ENCODE peak calls at places on chromosomes 16 and 17, in eight cellular contexts. L, C, A, X, D, P, V and R are unnamed samples.

GRCh38 chr17:652310-652709 is 62.3 kb downstream of the VPS53 start:
- DNase-seq in L (peak; percentile 8), C (peak; percentile 91), A (no peak), X (no peak), D (no peak), P (no peak), V (no peak), R (peak; percentile 92)

GRCh38 chr17:75853410-75853809 is 1.7 kb downstream of the WBP2 start:
- DNase-seq in L (peak; percentile 63), C (no peak), A (no peak), X (peak; percentile 22), D (peak; percentile 78), P (no peak), V (peak; percentile 60), R (no peak)

GRCh38 chr16:87790278-87791023 is 24.7 kb upstream of the KLHDC4 start:
- DNase-seq in L (no peak), C (peak; percentile 80), A (no peak), X (peak; percentile 88), D (no peak), P (no peak), V (peak; percentile 33), R (peak; percentile 49)

GRCh38 chr16:27689711-27690110 is 139.8 kb downstream of the KATNIP start:
- DNase-seq in L (peak; percentile 16), C (no peak), A (no peak), X (peak; percentile 23), D (no peak), P (no peak), V (peak; percentile 53), R (no peak)

GRCh38 chr16:88340755-88341150 is 42.0 kb upstream of the ZNF469 start:
- DNase-seq in L (no peak), C (no peak), A (no peak), X (no peak), D (no peak), P (no peak), V (no peak), R (no peak)

GRCh38 chr17:56929362-56929969 is 15.6 kb upstream of the TRIM25 start:
- DNase-seq in L (peak; percentile 40), C (no peak), A (no peak), X (no peak), D (no peak), P (peak; percentile 49), V (no peak), R (no peak)

GRCh38 chr17:73560661-73561060 is 83.6 kb downstream of the SDK2 start:
- DNase-seq in L (no peak), C (no peak), A (no peak), X (peak; percentile 25), D (peak; percentile 4), P (peak; percentile 45), V (no peak), R (no peak)

GRCh38 chr17:20244671-20245070 is 222.7 kb downstream of the LGALS9B start:
- DNase-seq in L (peak; percentile 33), C (no peak), A (no peak), X (peak; percentile 18), D (peak; percentile 47), P (no peak), V (peak; percentile 67), R (peak; percentile 9)

GRCh38 chr17:79065105-79065670 is 9.4 kb upstream of the ENGASE start:
- DNase-seq in L (peak; percentile 54), C (no peak), A (peak; percentile 49), X (peak; percentile 27), D (peak; percentile 64), P (peak; percentile 64), V (peak; percentile 32), R (peak; percentile 52)

GRCh38 chr17:60641810-60642220 is 35.8 kb upstream of the BCAS3 start:
- DNase-seq in L (peak; percentile 83), C (peak; percentile 74), A (peak; percentile 43), X (peak; percentile 72), D (peak; percentile 94), P (peak; percentile 78), V (peak; percentile 85), R (peak; percentile 87)

GRCh38 chr17:69954241-69954933 is 120.6 kb upstream of the KCNJ16 start:
- DNase-seq in L (no peak), C (no peak), A (no peak), X (peak; percentile 65), D (no peak), P (no peak), V (peak; percentile 38), R (no peak)

GRCh38 chr16:53817117-53817516 is 113.2 kb downstream of the FTO start:
- DNase-seq in L (peak; percentile 95), C (no peak), A (no peak), X (peak; percentile 88), D (peak; percentile 98), P (no peak), V (peak; percentile 96), R (peak; percentile 97)

DNA sequence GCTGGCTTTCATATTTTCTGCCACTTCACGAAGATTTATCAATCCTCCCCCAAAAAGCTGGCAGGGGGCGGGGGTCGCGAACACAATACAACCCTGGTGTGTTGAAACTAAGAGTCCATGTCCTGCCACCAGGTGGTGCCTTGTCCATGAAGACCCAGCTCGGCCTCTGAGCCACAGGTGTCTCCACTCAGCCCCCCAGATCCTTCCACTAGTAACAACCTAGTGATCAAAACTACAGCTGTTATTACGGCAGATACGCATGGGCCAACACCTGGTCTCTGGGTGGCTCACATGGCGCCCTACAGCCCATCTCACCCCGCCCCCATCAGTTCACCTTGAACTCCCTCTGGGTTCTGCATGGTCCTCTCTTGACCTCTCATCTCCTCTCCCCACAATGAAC is 27.7 kb downstream of the USP7 start:
- DNase-seq in L (no peak), C (no peak), A (no peak), X (no peak), D (peak; percentile 13), P (peak; percentile 45), V (no peak), R (no peak)
- TF ChIP-seq CTCF in L (peak; percentile 13), C (no peak), A (no peak), X (peak; percentile 6), D (peak; percentile 43), P (peak; percentile 33), V (peak; percentile 23), R (peak; percentile 31)

GRCh38 chr17:67283727-67284516 is 38.9 kb upstream of the HELZ start:
- DNase-seq in L (no peak), C (no peak), A (no peak), X (no peak), D (no peak), P (no peak), V (no peak), R (no peak)
- H3K4me3 ChIP-seq in L (no peak overlapping the region), C (no peak overlapping the region), A (no peak overlapping the region), X (no peak overlapping the region), D (no peak overlapping the region), P (no peak overlapping the region), V (no peak overlapping the region), R (no peak overlapping the region)

DNA sequence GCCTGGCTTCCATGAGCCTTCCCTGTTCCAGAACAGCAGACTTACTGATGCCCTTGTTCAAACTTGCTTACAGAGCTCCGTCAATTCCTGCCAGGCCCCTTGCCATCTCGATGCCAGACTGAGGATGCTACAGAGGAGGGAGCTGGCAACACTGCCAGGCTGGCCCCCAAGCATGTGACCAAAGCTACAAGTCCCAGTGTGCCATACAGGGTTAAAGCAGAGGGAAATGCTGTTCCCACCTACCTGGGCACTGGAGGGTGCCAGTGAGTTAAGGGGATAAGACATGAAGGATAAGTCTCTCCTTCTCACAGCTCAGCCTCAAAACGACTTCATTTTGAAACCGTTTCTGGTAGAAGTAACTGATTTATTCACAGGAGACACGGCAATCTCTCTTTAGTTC is 33.5 kb upstream of the SREBF1 start:
- DNase-seq in L (no peak), C (no peak), A (no peak), X (no peak), D (no peak), P (no peak), V (no peak), R (no peak)
- TF ChIP-seq CTCF in L (no peak), C (no peak), A (no peak), X (no peak), D (no peak), P (no peak), V (no peak), R (no peak)

DNA sequence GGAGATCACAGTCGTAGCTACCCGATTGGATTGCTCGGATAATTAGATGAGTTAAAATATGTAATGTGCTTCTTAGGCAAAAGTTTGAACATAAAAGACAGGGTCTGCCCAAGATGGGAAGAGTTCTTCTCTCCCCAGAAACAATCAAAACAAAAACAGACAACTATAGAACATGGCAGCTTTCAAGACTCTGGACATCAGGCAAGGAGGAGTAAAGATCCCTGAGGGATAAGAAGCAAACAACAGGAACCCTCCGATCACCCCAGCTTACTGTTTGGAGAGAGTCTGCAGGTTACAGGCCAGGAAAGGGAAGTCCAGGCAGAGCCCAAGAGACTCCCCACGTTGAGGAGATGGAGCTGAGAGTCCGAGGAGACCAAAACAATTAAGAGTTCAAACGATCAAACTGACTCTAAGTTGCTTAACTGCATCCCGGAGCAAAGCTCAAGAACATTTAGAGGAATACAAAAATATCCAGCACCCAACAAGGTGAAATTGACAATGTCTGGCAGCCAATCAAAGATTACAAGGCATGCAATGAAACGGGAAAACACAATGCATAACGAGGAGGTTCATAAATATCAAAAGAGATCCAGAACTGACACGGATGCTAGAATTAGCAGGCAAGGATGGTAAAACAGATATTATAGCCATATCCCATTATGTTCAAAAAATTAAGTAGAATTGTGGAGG is 3.9 kb downstream of the ASGR2 start:
- DNase-seq in L (no peak), C (no peak), A (no peak), X (no peak), D (no peak), P (no peak), V (no peak), R (no peak)
- H3K4me3 ChIP-seq in L (no peak overlapping the region), C (no peak overlapping the region), A (no peak overlapping the region), X (no peak overlapping the region), D (no peak overlapping the region), P (no peak overlapping the region), V (no peak overlapping the region), R (no peak overlapping the region)

GRCh38 chr16:77696149-77696548 is 26.2 kb upstream of the NUDT7 start:
- DNase-seq in L (no peak), C (no peak), A (no peak), X (no peak), D (no peak), P (peak; percentile 25), V (no peak), R (no peak)
- TF ChIP-seq CTCF in L (no peak), C (no peak), A (no peak), X (no peak), D (no peak), P (no peak), V (no peak), R (no peak)

DNA sequence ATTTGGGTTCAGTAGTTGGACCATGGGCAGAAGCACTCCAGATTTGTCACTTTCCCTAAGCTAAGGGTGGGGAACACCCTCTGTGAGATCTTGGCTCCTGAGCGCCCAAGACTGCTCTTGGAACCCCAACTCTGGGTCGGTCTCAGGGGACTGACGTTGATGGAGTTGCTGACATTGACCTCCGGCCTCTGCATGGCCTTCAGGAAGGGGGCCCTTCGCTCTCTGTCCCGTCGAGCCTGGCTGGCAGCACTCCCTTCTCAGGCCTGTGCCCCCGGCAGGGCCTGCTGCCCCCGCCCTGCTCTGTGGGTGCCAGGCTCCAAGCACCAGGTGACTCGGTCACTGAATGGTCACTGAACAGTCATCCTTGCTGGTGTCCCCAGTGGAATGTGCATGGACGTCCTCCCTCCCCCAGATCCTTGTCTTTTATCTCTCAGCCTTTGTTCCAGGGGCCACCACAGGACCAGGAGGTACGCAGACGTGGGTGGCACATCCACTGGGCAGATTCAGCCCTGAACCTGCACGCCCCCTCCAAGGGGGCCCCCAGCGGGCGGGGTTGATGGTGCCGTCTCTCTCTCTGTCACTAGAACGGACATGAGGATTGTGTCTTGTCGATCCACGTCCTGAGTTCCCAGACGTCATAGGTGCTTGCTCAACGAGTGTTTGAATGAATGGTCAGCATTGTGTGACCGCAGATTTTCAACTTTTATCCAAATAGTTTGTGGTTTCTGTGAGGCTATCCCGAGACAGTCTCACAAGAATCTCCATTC is 314.5 kb downstream of the SEC14L1 start:
- DNase-seq in L (peak; percentile 95), C (no peak), A (no peak), X (no peak), D (peak; percentile 92), P (no peak), V (peak; percentile 96), R (no peak)
- H3K4me3 ChIP-seq in L (no peak overlapping the region), C (no peak overlapping the region), A (no peak overlapping the region), X (no peak overlapping the region), D (no peak overlapping the region), P (no peak overlapping the region), V (no peak overlapping the region), R (no peak overlapping the region)